ENCODE peak calls at places on chromosome 4, in nine cellular contexts. O is heart left ventricle; Z is SK-N-SH; F is caudate nucleus; C is body of pancreas; S is CD8-positive, alpha-beta T cell; B is neural progenitor cell; U is pancreas; M is left lung. V is an unnamed sample.

GRCh38 chr4:56530269-56531148 is 24.9 kb downstream of the ARL9 start:
- DNase-seq in S (peak), B (peak), F (peak), M (peak), Z (peak), C (peak), U (peak), O (peak), V (peak)

GRCh38 chr4:168713193-168713592 is 216.3 kb downstream of the PALLD start:
- DNase-seq in Z (no peak), C (no peak), S (no peak), F (no peak), B (no peak), U (no peak), M (no peak), O (no peak), V (no peak)

GRCh38 chr4:168859888-168860694 is 150.0 kb downstream of the CBR4 start:
- DNase-seq in M (no peak), B (peak), O (no peak), C (no peak), U (no peak), F (no peak), S (no peak), Z (no peak), V (no peak)

GRCh38 chr4:169121920-169122319 is 111.9 kb upstream of the CBR4 start:
- DNase-seq in F (no peak), M (peak), S (no peak), O (no peak), B (no peak), Z (no peak), C (no peak), U (no peak), V (no peak)

GRCh38 chr4:85611661-85612060 is 136.7 kb downstream of the ARHGAP24 start:
- DNase-seq in U (no peak), M (no peak), Z (no peak), F (no peak), C (no peak), S (no peak), O (no peak), B (no peak), V (no peak)

GRCh38 chr4:66023061-66023460 is 352.8 kb upstream of the EPHA5 start:
- DNase-seq in M (no peak), S (no peak), C (no peak), F (no peak), B (no peak), O (no peak), Z (no peak), U (no peak), V (no peak)

GRCh38 chr4:110085131-110085530 is 113.3 kb downstream of the ELOVL6 start:
- DNase-seq in B (no peak), F (no peak), O (peak), Z (no peak), U (no peak), S (peak), M (no peak), C (no peak), V (peak)

GRCh38 chr4:8779371-8779988 is 92.2 kb downstream of the HMX1 start:
- DNase-seq in F (no peak), U (no peak), M (peak), B (no peak), S (no peak), O (no peak), Z (peak), C (peak), V (no peak)

GRCh38 chr4:187321741-187322140 is 598.1 kb upstream of the FAT1 start:
- DNase-seq in O (no peak), M (no peak), B (no peak), S (no peak), U (no peak), C (no peak), Z (no peak), F (no peak), V (no peak)

GRCh38 chr4:155603360-155603891 is 63.2 kb upstream of the GUCY1A1 start:
- DNase-seq in F (no peak), U (no peak), M (no peak), Z (no peak), B (no peak), S (no peak), C (no peak), O (no peak), V (no peak)

GRCh38 chr4:124711469-124712416 is 789 bp downstream of the ANKRD50 start:
- DNase-seq in O (peak), M (no peak), F (peak), Z (peak), U (peak), C (peak), S (peak), B (peak), V (peak)

GRCh38 chr4:6943870-6944195 is 34.2 kb downstream of the TBC1D14 start:
- DNase-seq in U (no peak), O (no peak), Z (no peak), M (no peak), F (no peak), C (no peak), B (no peak), S (no peak), V (no peak)

GRCh38 chr4:6941796-6942195 is 32.2 kb downstream of the TBC1D14 start:
- DNase-seq in F (no peak), S (no peak), M (no peak), C (no peak), O (no peak), B (no peak), Z (no peak), U (no peak), V (no peak)

GRCh38 chr4:6942238-6942800 is 32.7 kb downstream of the TBC1D14 start:
- DNase-seq in B (no peak), C (no peak), M (no peak), S (peak), O (no peak), U (no peak), F (no peak), Z (no peak), V (no peak)

GRCh38 chr4:6944311-6945051 is 34.9 kb downstream of the TBC1D14 start:
- DNase-seq in F (no peak), B (no peak), S (no peak), M (no peak), U (no peak), O (no peak), Z (no peak), C (no peak), V (peak)

GRCh38 chr4:6943012-6943869 is 33.6 kb downstream of the TBC1D14 start:
- DNase-seq in Z (no peak), U (no peak), C (no peak), S (no peak), F (no peak), B (peak), M (no peak), O (no peak), V (peak)
- H3K27ac ChIP-seq in Z (peak), U (peak), C (no peak), S (no peak), F (peak), B (no peak), M (peak), O (peak), V (peak)

DNA sequence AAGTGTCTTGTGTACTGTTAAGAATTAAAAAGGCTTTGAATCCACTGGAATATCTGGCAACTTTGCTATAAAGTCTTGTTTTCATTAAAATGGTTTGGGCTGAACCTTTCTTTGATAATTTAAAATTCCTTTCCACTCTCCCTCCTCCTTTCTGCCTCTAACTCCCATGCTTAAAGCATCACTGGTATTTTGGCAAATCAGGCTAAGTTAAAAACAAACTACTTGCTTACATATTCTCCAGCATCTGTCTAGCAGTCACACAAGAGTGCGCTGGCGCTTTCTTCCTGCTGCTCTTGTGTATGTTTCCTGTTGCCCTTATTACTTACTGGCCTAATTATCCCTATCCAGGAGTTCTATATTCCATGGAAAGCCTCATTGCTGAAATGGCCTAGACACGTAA is 136.6 kb downstream of the VEGFC start:
- DNase-seq in Z (no peak), S (no peak), U (no peak), C (no peak), B (no peak), M (no peak), O (no peak), F (no peak), V (no peak)
- H3K27ac ChIP-seq in Z (peak), S (no peak), U (no peak), C (no peak), B (no peak), M (no peak), O (no peak), F (no peak), V (no peak)

GRCh38 chr4:26992657-26993361 is 132.2 kb downstream of the STIM2 start:
- DNase-seq in B (no peak), M (no peak), S (no peak), Z (no peak), U (no peak), C (no peak), O (peak), F (no peak), V (no peak)
- H3K27ac ChIP-seq in B (no peak), M (peak), S (no peak), Z (no peak), U (peak), C (no peak), O (peak), F (peak), V (peak)

GRCh38 chr4:150582101-150582565 is at the start of gene MAB21L2:
- DNase-seq in U (no peak), C (no peak), B (peak), M (no peak), Z (peak), F (no peak), O (no peak), S (no peak), V (no peak)
- H3K27ac ChIP-seq in U (no peak), C (no peak), B (no peak), M (no peak), Z (peak), F (no peak), O (no peak), S (no peak), V (peak)

DNA sequence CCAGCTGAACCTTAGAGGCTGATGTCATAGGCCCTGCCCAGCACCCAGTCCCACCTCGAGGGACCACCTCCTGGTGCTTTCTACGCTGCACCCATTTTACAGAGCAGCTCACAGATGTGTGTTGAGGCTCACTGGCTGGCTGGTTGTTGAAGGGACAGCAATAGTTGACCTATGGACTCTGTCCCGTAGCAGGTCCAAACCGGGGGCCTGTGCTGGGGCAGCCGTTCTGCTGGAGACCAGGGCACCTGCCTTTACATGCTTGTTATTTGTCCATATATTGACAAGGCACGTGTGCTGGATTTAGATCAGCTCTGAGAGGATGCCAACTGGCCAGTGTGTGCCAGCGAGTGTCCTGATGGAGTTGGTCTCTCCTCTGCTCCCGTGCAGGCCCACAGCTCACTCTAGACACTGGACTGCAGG is 58.1 kb downstream of the TNIP2 start:
- DNase-seq in S (no peak), F (no peak), O (no peak), Z (no peak), U (no peak), C (no peak), M (no peak), B (no peak), V (no peak)
- H3K27ac ChIP-seq in S (no peak), F (peak), O (no peak), Z (no peak), U (no peak), C (no peak), M (no peak), B (no peak), V (no peak)

DNA sequence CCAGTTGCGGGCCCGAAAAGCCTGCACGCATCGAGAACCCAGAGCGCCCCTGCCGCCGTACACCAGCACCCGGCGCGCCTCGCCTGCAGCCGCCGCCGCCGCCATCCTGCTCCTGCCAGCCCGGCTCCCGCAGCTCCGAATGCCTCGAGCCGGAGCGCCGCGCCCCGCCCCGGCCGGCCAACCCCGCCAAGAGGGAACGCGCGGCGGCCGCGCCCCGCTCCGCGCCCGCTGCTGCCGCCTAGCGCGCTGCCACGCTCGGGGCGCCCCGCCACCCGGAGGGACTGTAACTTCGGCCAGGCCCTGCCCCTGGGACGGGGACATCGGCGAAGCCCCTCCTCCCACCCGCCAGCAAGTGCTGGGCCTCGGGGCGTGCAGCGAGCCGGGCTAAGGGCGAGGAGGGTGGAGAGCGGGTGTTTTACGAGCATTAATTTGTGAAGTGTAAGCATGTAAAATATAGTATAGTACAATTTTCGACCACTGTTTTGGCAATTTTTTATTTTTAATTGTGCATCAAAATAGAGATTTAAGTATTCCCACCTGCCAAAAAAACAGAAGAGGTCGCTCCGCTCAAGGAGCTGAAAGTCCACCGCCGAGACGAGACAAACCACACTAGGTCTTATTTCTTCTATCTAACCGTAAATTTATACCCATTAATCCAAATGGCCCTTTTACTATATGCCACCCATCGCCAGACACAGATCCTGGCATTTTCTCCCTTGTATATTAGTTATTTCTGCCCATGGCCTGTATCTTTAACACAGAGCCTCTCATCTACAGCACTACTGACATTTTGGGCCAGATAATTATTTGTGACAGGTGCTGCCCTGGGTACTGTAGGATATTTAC is at the start of gene QDPR:
- DNase-seq in Z (peak), B (peak), U (peak), C (peak), O (peak), S (peak), F (peak), M (peak), V (peak)
- H3K27ac ChIP-seq in Z (peak), B (no peak), U (peak), C (peak), O (peak), S (peak), F (peak), M (peak), V (peak)

DNA sequence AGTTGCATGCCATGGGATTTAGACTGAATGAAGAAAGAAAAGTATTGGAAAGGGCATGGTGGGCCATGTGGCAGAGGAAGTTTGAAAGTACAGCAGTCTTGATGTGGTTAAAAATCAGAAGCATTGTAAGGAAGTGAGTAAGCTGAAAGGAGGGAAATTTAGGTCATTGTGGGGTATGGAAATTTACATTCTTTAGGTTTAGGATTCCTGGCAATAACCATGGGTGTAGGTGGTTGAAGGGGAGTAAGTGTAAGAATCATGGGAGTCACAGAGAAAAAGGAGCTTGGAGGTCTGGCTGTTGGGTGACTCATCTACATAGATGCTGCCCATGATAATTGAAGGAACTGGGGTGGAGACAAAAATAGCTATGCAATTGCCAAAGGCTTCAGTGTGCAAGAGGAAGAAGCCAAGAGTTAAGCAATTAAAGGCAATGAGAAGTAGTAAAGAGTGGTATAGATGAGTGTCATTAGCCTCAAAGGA is 243.8 kb upstream of the LDB2 start:
- DNase-seq in U (no peak), O (no peak), B (no peak), F (no peak), C (no peak), S (no peak), Z (no peak), M (no peak), V (no peak)
- H3K27ac ChIP-seq in U (no peak), O (no peak), B (no peak), F (no peak), C (no peak), S (no peak), Z (no peak), M (no peak), V (no peak)

GRCh38 chr4:5720157-5720850 is 9.3 kb downstream of the EVC start:
- DNase-seq in M (no peak), O (no peak), F (no peak), C (no peak), U (no peak), S (no peak), Z (no peak), B (no peak), V (no peak)
- H3K27ac ChIP-seq in M (no peak), O (no peak), F (no peak), C (no peak), U (no peak), S (no peak), Z (no peak), B (no peak), V (no peak)

GRCh38 chr4:138669479-138670165 is 346.0 kb upstream of the NOCT start:
- DNase-seq in S (no peak), M (no peak), B (no peak), Z (no peak), U (no peak), O (no peak), F (no peak), C (no peak), V (no peak)
- H3K27ac ChIP-seq in S (no peak), M (no peak), B (no peak), Z (no peak), U (no peak), O (no peak), F (no peak), C (no peak), V (no peak)

V was measured in transverse colon.